ENCODE peak calls at places on chromosomes 2 and 18, in five cellular contexts. One of them, this sample, is unnamed.
A peak's percentile ranks its signal among the peaks of the same experiment; 100 is the strongest.

GRCh38 chr2:32442020-32442467 is 85.2 kb downstream of the BIRC6 start:
- DNase-seq in GM10248: no peak
- DNase-seq in type B pancreatic cell: no peak
- DNase-seq in coronary artery: no peak
- DNase-seq in BJ: no peak
- DNase-seq in this sample: no peak

GRCh38 chr2:207274541-207274940 is 108.8 kb upstream of the KLF7 start:
- DNase-seq in type B pancreatic cell: no peak
- DNase-seq in coronary artery: no peak
- DNase-seq in BJ: peak; percentile 47
- DNase-seq in GM10248: no peak
- DNase-seq in this sample: no peak

GRCh38 chr2:120986898-120987650 is 251.4 kb downstream of the GLI2 start:
- DNase-seq in BJ: no peak
- DNase-seq in GM10248: no peak
- DNase-seq in type B pancreatic cell: no peak
- DNase-seq in coronary artery: no peak
- DNase-seq in this sample: no peak

GRCh38 chr2:115165529-115166109 is 723.2 kb downstream of the DPP10 start:
- DNase-seq in type B pancreatic cell: no peak
- DNase-seq in coronary artery: no peak
- DNase-seq in BJ: no peak
- DNase-seq in GM10248: peak; percentile 16
- DNase-seq in this sample: peak; percentile 24

GRCh38 chr2:163859951-163860350 is 124.1 kb upstream of the FIGN start:
- DNase-seq in GM10248: no peak
- DNase-seq in coronary artery: no peak
- DNase-seq in type B pancreatic cell: no peak
- DNase-seq in BJ: no peak
- DNase-seq in this sample: peak; percentile 1

GRCh38 chr18:40382191-40382590 is 1572.8 kb upstream of the PIK3C3 start:
- DNase-seq in type B pancreatic cell: no peak
- DNase-seq in GM10248: no peak
- DNase-seq in BJ: no peak
- DNase-seq in coronary artery: no peak
- DNase-seq in this sample: no peak

GRCh38 chr2:208359632-208359986 is 47.0 kb upstream of the PTH2R start:
- DNase-seq in type B pancreatic cell: no peak
- DNase-seq in GM10248: no peak
- DNase-seq in BJ: no peak
- DNase-seq in coronary artery: no peak
- DNase-seq in this sample: no peak

GRCh38 chr2:217911283-217911965 is 91.4 kb downstream of the TNS1 start:
- DNase-seq in coronary artery: no peak
- DNase-seq in type B pancreatic cell: no peak
- DNase-seq in GM10248: no peak
- DNase-seq in BJ: no peak
- DNase-seq in this sample: no peak

GRCh38 chr18:62066121-62066818 is 120.6 kb downstream of the PIGN start:
- DNase-seq in type B pancreatic cell: no peak
- DNase-seq in GM10248: no peak
- DNase-seq in coronary artery: no peak
- DNase-seq in BJ: no peak
- DNase-seq in this sample: no peak

GRCh38 chr2:125837108-125837507 is 818.9 kb upstream of the GYPC start:
- DNase-seq in GM10248: no peak
- DNase-seq in coronary artery: no peak
- DNase-seq in BJ: no peak
- DNase-seq in type B pancreatic cell: no peak
- DNase-seq in this sample: no peak

GRCh38 chr2:208062113-208062512 is 36.8 kb upstream of the PLEKHM3 start:
- DNase-seq in BJ: no peak
- DNase-seq in type B pancreatic cell: no peak
- DNase-seq in coronary artery: no peak
- DNase-seq in GM10248: no peak
- DNase-seq in this sample: peak; percentile 37

GRCh38 chr2:105324732-105325131 is 4.8 kb downstream of the TGFBRAP1 start:
- DNase-seq in coronary artery: no peak
- DNase-seq in BJ: peak; percentile 27
- DNase-seq in type B pancreatic cell: no peak
- DNase-seq in GM10248: no peak
- DNase-seq in this sample: no peak

GRCh38 chr2:38017836-38018235 is 58.1 kb downstream of the CYP1B1 start:
- DNase-seq in GM10248: no peak
- DNase-seq in type B pancreatic cell: no peak
- DNase-seq in BJ: no peak
- DNase-seq in coronary artery: no peak
- DNase-seq in this sample: no peak

GRCh38 chr2:174970092-174970491 is 35.1 kb downstream of the CHN1 start:
- DNase-seq in BJ: no peak
- DNase-seq in type B pancreatic cell: no peak
- DNase-seq in GM10248: no peak
- DNase-seq in coronary artery: no peak
- DNase-seq in this sample: no peak

GRCh38 chr2:230327418-230328154 is 593 bp downstream of the SP140L start:
- DNase-seq in GM10248: peak; percentile 50
- DNase-seq in coronary artery: no peak
- DNase-seq in type B pancreatic cell: no peak
- DNase-seq in BJ: no peak
- DNase-seq in this sample: peak; percentile 70

GRCh38 chr2:216115224-216115582 is 6.1 kb downstream of the XRCC5 start:
- DNase-seq in GM10248: no peak
- DNase-seq in type B pancreatic cell: no peak
- DNase-seq in BJ: no peak
- DNase-seq in coronary artery: no peak
- DNase-seq in this sample: peak; percentile 11

GRCh38 chr18:51666717-51667320 is 469.3 kb upstream of the MEX3C start:
- DNase-seq in BJ: no peak
- DNase-seq in type B pancreatic cell: no peak
- DNase-seq in GM10248: no peak
- DNase-seq in coronary artery: no peak
- DNase-seq in this sample: no peak

GRCh38 chr2:132929786-132930185 is 259.8 kb upstream of the LYPD1 start:
- DNase-seq in GM10248: no peak
- DNase-seq in coronary artery: no peak
- DNase-seq in BJ: no peak
- DNase-seq in type B pancreatic cell: no peak
- DNase-seq in this sample: no peak

GRCh38 chr2:893311-893710 is 57.3 kb upstream of the SNTG2 start:
- DNase-seq in GM10248: no peak
- DNase-seq in type B pancreatic cell: no peak
- DNase-seq in coronary artery: peak; percentile 35
- DNase-seq in BJ: no peak
- DNase-seq in this sample: no peak

GRCh38 chr18:11159844-11160243 is 10.5 kb upstream of the PIEZO2 start:
- DNase-seq in type B pancreatic cell: no peak
- DNase-seq in BJ: no peak
- DNase-seq in coronary artery: no peak
- DNase-seq in GM10248: no peak
- DNase-seq in this sample: peak; percentile 64

GRCh38 chr2:240885566-240885965 is 10.4 kb downstream of the MAB21L4 start:
- DNase-seq in type B pancreatic cell: no peak
- DNase-seq in GM10248: no peak
- DNase-seq in BJ: no peak
- DNase-seq in coronary artery: no peak
- DNase-seq in this sample: no peak

GRCh38 chr2:137262600-137262999 is 497.3 kb downstream of the THSD7B start:
- DNase-seq in type B pancreatic cell: no peak
- DNase-seq in BJ: no peak
- DNase-seq in GM10248: no peak
- DNase-seq in coronary artery: no peak
- DNase-seq in this sample: no peak

GRCh38 chr2:42421157-42421485 is 60.1 kb upstream of the COX7A2L start:
- DNase-seq in GM10248: no peak
- DNase-seq in type B pancreatic cell: no peak
- DNase-seq in coronary artery: no peak
- DNase-seq in BJ: no peak
- DNase-seq in this sample: no peak

GRCh38 chr2:118874324-118874723 is 26.9 kb upstream of the EN1 start:
- DNase-seq in type B pancreatic cell: no peak
- DNase-seq in GM10248: no peak
- DNase-seq in coronary artery: no peak
- DNase-seq in BJ: no peak
- DNase-seq in this sample: no peak

GRCh38 chr2:241798081-241798630 is 10.8 kb upstream of the NEU4 start:
- DNase-seq in coronary artery: no peak
- DNase-seq in GM10248: peak; percentile 11
- DNase-seq in type B pancreatic cell: no peak
- DNase-seq in BJ: no peak
- DNase-seq in this sample: no peak

GRCh38 chr2:201674794-201675193 is 23.6 kb downstream of the MPP4 start:
- DNase-seq in coronary artery: no peak
- DNase-seq in type B pancreatic cell: no peak
- DNase-seq in BJ: no peak
- DNase-seq in GM10248: no peak
- DNase-seq in this sample: no peak

GRCh38 chr2:201675454-201675853 is 23.0 kb downstream of the MPP4 start:
- DNase-seq in coronary artery: no peak
- DNase-seq in GM10248: no peak
- DNase-seq in BJ: no peak
- DNase-seq in type B pancreatic cell: no peak
- DNase-seq in this sample: peak; percentile 59

GRCh38 chr2:201678442-201678841 is 20.0 kb downstream of the MPP4 start:
- DNase-seq in type B pancreatic cell: no peak
- DNase-seq in GM10248: no peak
- DNase-seq in coronary artery: no peak
- DNase-seq in BJ: no peak
- DNase-seq in this sample: no peak

DNA sequence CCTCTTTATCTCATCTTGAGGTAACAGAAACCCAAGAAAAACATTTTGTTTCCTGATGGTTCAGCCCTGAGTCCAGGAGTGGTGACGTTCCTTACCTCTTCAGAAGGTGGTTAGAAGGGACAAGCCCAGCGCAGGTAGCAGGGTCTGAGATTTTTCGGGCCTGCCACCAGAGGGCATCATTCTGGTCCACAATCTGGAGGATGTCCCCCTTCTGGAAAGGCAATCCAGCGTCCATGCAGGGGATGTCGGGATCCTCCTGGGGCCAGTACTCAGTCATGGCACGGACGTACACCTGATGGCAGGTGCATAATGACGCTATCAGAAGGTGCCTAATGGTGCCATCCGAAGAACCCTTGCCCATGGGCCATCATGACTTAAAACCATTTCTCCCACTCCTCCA is 17.7 kb downstream of the MPP4 start:
- DNase-seq in coronary artery: no peak
- DNase-seq in type B pancreatic cell: no peak
- DNase-seq in GM10248: peak; percentile 37
- DNase-seq in BJ: no peak
- DNase-seq in this sample: peak; percentile 34
- TF ChIP-seq CTCF in coronary artery: no peak
- TF ChIP-seq CTCF in type B pancreatic cell: peak; percentile 62
- TF ChIP-seq CTCF in GM10248: peak; percentile 38
- TF ChIP-seq CTCF in BJ: peak; percentile 41
- TF ChIP-seq CTCF in this sample: peak; percentile 48

GRCh38 chr2:11048335-11049008 is 106.8 kb upstream of the SLC66A3 start:
- DNase-seq in type B pancreatic cell: no peak
- DNase-seq in BJ: no peak
- DNase-seq in GM10248: no peak
- DNase-seq in coronary artery: no peak
- DNase-seq in this sample: no peak
- TF ChIP-seq CTCF in type B pancreatic cell: no peak
- TF ChIP-seq CTCF in BJ: no peak
- TF ChIP-seq CTCF in GM10248: no peak
- TF ChIP-seq CTCF in coronary artery: no peak
- TF ChIP-seq CTCF in this sample: no peak

DNA sequence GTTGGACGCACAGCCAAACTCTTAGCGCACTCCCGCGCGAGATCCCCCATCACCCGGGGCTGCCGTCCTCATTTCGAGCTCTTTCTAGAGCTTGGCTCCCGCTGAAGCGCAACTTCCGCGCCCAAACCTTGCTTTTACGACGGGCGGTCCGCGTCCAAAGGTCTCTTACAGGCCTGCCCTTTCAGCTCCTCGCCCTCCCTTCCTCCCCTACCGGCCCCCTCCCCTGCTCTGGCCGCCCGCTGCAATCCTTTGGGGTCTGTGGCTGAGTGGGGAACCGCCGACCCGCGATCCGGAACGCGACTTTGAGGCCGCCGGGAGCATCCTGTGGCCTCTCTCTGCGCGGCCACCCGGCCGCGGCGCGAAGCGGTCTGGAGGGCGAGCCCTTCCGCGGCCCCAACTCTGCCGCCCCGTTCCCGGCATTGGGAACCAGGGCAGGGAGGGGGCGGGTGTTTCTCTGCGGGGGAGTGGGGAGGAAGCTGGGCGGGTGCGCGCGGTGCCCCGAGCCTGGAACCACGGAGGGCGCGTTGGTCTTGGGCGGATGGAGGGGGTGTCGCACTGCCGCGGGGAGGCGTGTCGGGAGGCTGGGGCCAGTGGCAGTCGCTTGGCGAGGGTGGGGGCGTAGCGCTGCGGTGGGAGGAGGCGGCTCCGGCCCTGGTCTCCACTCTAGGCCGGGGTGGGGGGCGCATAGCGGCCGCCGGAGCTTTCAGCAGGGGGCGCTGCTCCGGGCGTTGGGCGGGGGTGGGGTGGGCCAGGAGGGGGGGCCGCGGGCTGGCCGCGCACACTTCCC is at the start of gene GDF7:
- DNase-seq in GM10248: no peak
- DNase-seq in BJ: no peak
- DNase-seq in coronary artery: no peak
- DNase-seq in type B pancreatic cell: no peak
- DNase-seq in this sample: no peak
- TF ChIP-seq CTCF in GM10248: peak; percentile 8
- TF ChIP-seq CTCF in BJ: peak; percentile 21
- TF ChIP-seq CTCF in coronary artery: peak; percentile 51
- TF ChIP-seq CTCF in type B pancreatic cell: peak; percentile 64
- TF ChIP-seq CTCF in this sample: peak; percentile 27

DNA sequence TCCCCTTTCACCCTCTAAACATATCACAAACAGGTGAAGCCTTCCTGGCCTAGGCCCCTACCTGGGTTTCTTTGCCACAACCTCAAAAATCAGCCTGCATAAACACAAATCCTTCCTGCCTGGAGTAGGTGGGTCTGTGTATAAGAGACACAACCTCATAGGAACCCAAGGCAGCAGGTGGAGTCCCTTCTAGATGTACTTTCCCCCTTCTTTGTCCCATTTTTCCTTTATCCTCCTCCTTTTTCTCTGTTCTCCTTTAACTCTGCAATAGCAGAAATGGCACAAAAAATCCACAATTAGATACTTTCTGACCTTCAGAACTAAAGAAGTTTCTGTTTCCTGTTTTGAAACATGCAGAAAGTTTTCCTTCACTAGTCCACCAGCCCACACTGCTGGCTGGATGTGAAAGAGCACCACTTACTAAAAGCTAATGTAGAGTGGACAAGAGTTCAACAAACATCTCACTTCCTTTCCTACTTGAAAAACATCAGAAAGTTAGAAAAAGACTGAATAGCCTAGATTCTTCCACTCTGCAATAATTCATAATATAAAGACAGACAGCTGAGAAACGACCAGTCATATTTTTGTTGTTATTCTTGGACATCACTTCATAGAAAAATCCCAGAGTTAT is 11.2 kb downstream of the SLC40A1 start:
- DNase-seq in type B pancreatic cell: no peak
- DNase-seq in coronary artery: no peak
- DNase-seq in BJ: no peak
- DNase-seq in GM10248: no peak
- DNase-seq in this sample: peak; percentile 22
- TF ChIP-seq CTCF in type B pancreatic cell: no peak
- TF ChIP-seq CTCF in coronary artery: no peak
- TF ChIP-seq CTCF in BJ: peak; percentile 13
- TF ChIP-seq CTCF in GM10248: no peak
- TF ChIP-seq CTCF in this sample: no peak

GRCh38 chr18:5073026-5073944 is 123.8 kb downstream of the AKAIN1 start:
- DNase-seq in GM10248: peak; percentile 15
- DNase-seq in coronary artery: no peak
- DNase-seq in type B pancreatic cell: no peak
- DNase-seq in BJ: no peak
- DNase-seq in this sample: peak; percentile 44
- TF ChIP-seq CTCF in GM10248: peak; percentile 57
- TF ChIP-seq CTCF in coronary artery: no peak
- TF ChIP-seq CTCF in type B pancreatic cell: peak; percentile 81
- TF ChIP-seq CTCF in BJ: peak; percentile 23
- TF ChIP-seq CTCF in this sample: peak; percentile 66